ENCODE peak calls at places on chromosomes 13 and 19, in five cellular contexts. One of them, this sample, is unnamed.

GRCh38 chr19:35715981-35716734 is 1.6 kb upstream of the KMT2B start:
- DNase-seq in CD4-positive, CD25-positive, alpha-beta regulatory T cell: peak; percentile 48
- DNase-seq in mesenchymal stem cell: no peak
- DNase-seq in upper lobe of left lung: peak; percentile 91
- DNase-seq in mesendoderm: no peak
- DNase-seq in this sample: no peak

GRCh38 chr13:97944396-97945029 is 9.0 kb upstream of the IPO5 start:
- DNase-seq in mesendoderm: no peak
- DNase-seq in upper lobe of left lung: no peak
- DNase-seq in CD4-positive, CD25-positive, alpha-beta regulatory T cell: no peak
- DNase-seq in mesenchymal stem cell: peak; percentile 25
- DNase-seq in this sample: no peak

GRCh38 chr19:37902668-37903067 is 3.7 kb downstream of the WDR87 start:
- DNase-seq in mesenchymal stem cell: peak; percentile 71
- DNase-seq in upper lobe of left lung: peak; percentile 37
- DNase-seq in mesendoderm: peak; percentile 84
- DNase-seq in CD4-positive, CD25-positive, alpha-beta regulatory T cell: peak; percentile 81
- DNase-seq in this sample: peak; percentile 60

GRCh38 chr13:63691474-63691873 is 2275.8 kb upstream of the PCDH20 start:
- DNase-seq in CD4-positive, CD25-positive, alpha-beta regulatory T cell: no peak
- DNase-seq in mesendoderm: no peak
- DNase-seq in upper lobe of left lung: no peak
- DNase-seq in mesenchymal stem cell: no peak
- DNase-seq in this sample: no peak

GRCh38 chr19:41955521-41955920 is 3.6 kb downstream of the RABAC1 start:
- DNase-seq in upper lobe of left lung: peak; percentile 32
- DNase-seq in mesendoderm: no peak
- DNase-seq in mesenchymal stem cell: no peak
- DNase-seq in CD4-positive, CD25-positive, alpha-beta regulatory T cell: no peak
- DNase-seq in this sample: no peak

GRCh38 chr13:39321578-39321977 is 281.4 kb downstream of the LHFPL6 start:
- DNase-seq in upper lobe of left lung: no peak
- DNase-seq in mesenchymal stem cell: peak; percentile 68
- DNase-seq in CD4-positive, CD25-positive, alpha-beta regulatory T cell: no peak
- DNase-seq in mesendoderm: no peak
- DNase-seq in this sample: no peak

GRCh38 chr13:54110597-54110996 is 1082.0 kb downstream of the OLFM4 start:
- DNase-seq in upper lobe of left lung: no peak
- DNase-seq in mesenchymal stem cell: no peak
- DNase-seq in CD4-positive, CD25-positive, alpha-beta regulatory T cell: no peak
- DNase-seq in mesendoderm: no peak
- DNase-seq in this sample: no peak

GRCh38 chr13:109212630-109213029 is 573.8 kb downstream of the IRS2 start:
- DNase-seq in upper lobe of left lung: no peak
- DNase-seq in mesenchymal stem cell: no peak
- DNase-seq in CD4-positive, CD25-positive, alpha-beta regulatory T cell: no peak
- DNase-seq in mesendoderm: no peak
- DNase-seq in this sample: no peak

GRCh38 chr19:34408421-34408820 is 4.2 kb downstream of the PDCD2L start:
- DNase-seq in mesenchymal stem cell: no peak
- DNase-seq in mesendoderm: peak; percentile 48
- DNase-seq in upper lobe of left lung: no peak
- DNase-seq in CD4-positive, CD25-positive, alpha-beta regulatory T cell: no peak
- DNase-seq in this sample: no peak

GRCh38 chr13:25046985-25047660 is 48.8 kb upstream of the PABPC3 start:
- DNase-seq in upper lobe of left lung: peak; percentile 82
- DNase-seq in mesenchymal stem cell: peak; percentile 33
- DNase-seq in CD4-positive, CD25-positive, alpha-beta regulatory T cell: no peak
- DNase-seq in mesendoderm: peak; percentile 87
- DNase-seq in this sample: no peak

GRCh38 chr19:35955881-35956634 is 19.9 kb downstream of the LRFN3 start:
- DNase-seq in mesenchymal stem cell: no peak
- DNase-seq in upper lobe of left lung: no peak
- DNase-seq in CD4-positive, CD25-positive, alpha-beta regulatory T cell: no peak
- DNase-seq in mesendoderm: no peak
- DNase-seq in this sample: no peak

GRCh38 chr13:35838356-35838755 is 292.8 kb downstream of the DCLK1 start:
- DNase-seq in mesendoderm: no peak
- DNase-seq in CD4-positive, CD25-positive, alpha-beta regulatory T cell: no peak
- DNase-seq in mesenchymal stem cell: peak; percentile 6
- DNase-seq in upper lobe of left lung: no peak
- DNase-seq in this sample: no peak

GRCh38 chr13:79802389-79803140 is 321.6 kb downstream of the NDFIP2 start:
- DNase-seq in mesenchymal stem cell: no peak
- DNase-seq in mesendoderm: no peak
- DNase-seq in CD4-positive, CD25-positive, alpha-beta regulatory T cell: no peak
- DNase-seq in upper lobe of left lung: no peak
- DNase-seq in this sample: no peak

GRCh38 chr19:5387472-5387871 is 46.9 kb upstream of the PTPRS start:
- DNase-seq in upper lobe of left lung: no peak
- DNase-seq in mesendoderm: no peak
- DNase-seq in CD4-positive, CD25-positive, alpha-beta regulatory T cell: no peak
- DNase-seq in mesenchymal stem cell: no peak
- DNase-seq in this sample: no peak

GRCh38 chr13:79194272-79194671 is 211.8 kb downstream of the RBM26 start:
- DNase-seq in CD4-positive, CD25-positive, alpha-beta regulatory T cell: peak; percentile 86
- DNase-seq in mesenchymal stem cell: no peak
- DNase-seq in upper lobe of left lung: no peak
- DNase-seq in mesendoderm: no peak
- DNase-seq in this sample: peak; percentile 22

GRCh38 chr13:109271991-109272454 is 514.4 kb downstream of the IRS2 start:
- DNase-seq in mesendoderm: peak; percentile 45
- DNase-seq in upper lobe of left lung: no peak
- DNase-seq in mesenchymal stem cell: peak; percentile 51
- DNase-seq in CD4-positive, CD25-positive, alpha-beta regulatory T cell: no peak
- DNase-seq in this sample: no peak

GRCh38 chr19:13492128-13492527 is 14.2 kb downstream of the CACNA1A start:
- DNase-seq in mesendoderm: peak; percentile 77
- DNase-seq in upper lobe of left lung: no peak
- DNase-seq in CD4-positive, CD25-positive, alpha-beta regulatory T cell: no peak
- DNase-seq in mesenchymal stem cell: no peak
- DNase-seq in this sample: no peak

GRCh38 chr13:21043898-21044297 is 17.5 kb downstream of the LATS2 start:
- DNase-seq in CD4-positive, CD25-positive, alpha-beta regulatory T cell: no peak
- DNase-seq in mesenchymal stem cell: peak; percentile 92
- DNase-seq in mesendoderm: no peak
- DNase-seq in upper lobe of left lung: no peak
- DNase-seq in this sample: no peak

GRCh38 chr13:25406377-25406776 is 34.6 kb downstream of the ATP8A2 start:
- DNase-seq in mesendoderm: peak; percentile 72
- DNase-seq in mesenchymal stem cell: no peak
- DNase-seq in upper lobe of left lung: no peak
- DNase-seq in CD4-positive, CD25-positive, alpha-beta regulatory T cell: no peak
- DNase-seq in this sample: no peak

GRCh38 chr19:47432499-47432898 is 13.2 kb upstream of the MEIS3 start:
- DNase-seq in mesendoderm: no peak
- DNase-seq in upper lobe of left lung: no peak
- DNase-seq in CD4-positive, CD25-positive, alpha-beta regulatory T cell: no peak
- DNase-seq in mesenchymal stem cell: no peak
- DNase-seq in this sample: no peak
- H3K27ac ChIP-seq in mesendoderm: no peak overlapping the region
- H3K27ac ChIP-seq in upper lobe of left lung: no peak overlapping the region
- H3K27ac ChIP-seq in CD4-positive, CD25-positive, alpha-beta regulatory T cell: no peak overlapping the region
- H3K27ac ChIP-seq in mesenchymal stem cell: no peak overlapping the region
- H3K27ac ChIP-seq in this sample: no peak overlapping the region

DNA sequence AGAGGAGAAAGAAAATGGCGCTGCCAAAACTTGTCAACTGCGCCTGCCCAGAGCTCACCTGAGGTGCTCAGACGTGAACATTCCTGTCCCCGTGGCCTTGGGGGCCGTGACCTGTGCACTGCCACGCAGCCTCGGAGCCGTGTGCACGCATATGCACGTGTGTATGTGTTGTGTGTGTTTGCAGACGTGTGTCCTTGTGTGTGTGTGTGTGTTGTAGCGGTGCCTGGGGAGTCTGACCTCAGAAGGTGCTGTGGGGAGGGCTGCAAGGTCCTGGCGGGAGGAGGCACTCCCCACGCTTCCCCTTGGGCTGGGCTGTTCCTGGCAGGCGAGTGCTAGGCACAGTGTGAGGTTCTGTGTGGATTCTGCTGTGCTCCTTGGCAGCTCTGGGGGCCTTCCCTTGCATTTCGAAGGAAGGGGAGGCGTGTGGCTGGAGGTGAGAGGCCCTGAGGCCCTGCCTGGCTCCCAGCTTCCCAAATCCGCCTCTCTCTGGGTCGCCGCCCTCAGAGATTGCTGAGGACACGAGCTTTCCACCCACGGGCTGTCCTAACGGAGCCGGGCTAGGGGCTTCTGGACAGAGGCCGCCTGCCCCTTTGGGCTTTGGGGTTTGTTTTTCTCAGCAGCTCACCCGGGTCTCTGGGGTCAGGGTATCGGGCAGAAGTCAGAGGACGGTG is 4.5 kb downstream of the BSG start:
- DNase-seq in CD4-positive, CD25-positive, alpha-beta regulatory T cell: no peak
- DNase-seq in mesenchymal stem cell: no peak
- DNase-seq in mesendoderm: no peak
- DNase-seq in upper lobe of left lung: peak; percentile 45
- DNase-seq in this sample: no peak
- H3K4me3 ChIP-seq in CD4-positive, CD25-positive, alpha-beta regulatory T cell: no peak overlapping the region
- H3K4me3 ChIP-seq in mesenchymal stem cell: peak overlapping the region; percentile 3
- H3K4me3 ChIP-seq in mesendoderm: no peak overlapping the region
- H3K4me3 ChIP-seq in upper lobe of left lung: no peak overlapping the region
- H3K4me3 ChIP-seq in this sample: no peak overlapping the region

GRCh38 chr13:83620535-83621220 is 261.6 kb downstream of the SLITRK1 start:
- DNase-seq in mesendoderm: no peak
- DNase-seq in mesenchymal stem cell: no peak
- DNase-seq in CD4-positive, CD25-positive, alpha-beta regulatory T cell: no peak
- DNase-seq in upper lobe of left lung: no peak
- DNase-seq in this sample: no peak
- H3K4me1 ChIP-seq in mesendoderm: no peaks in the 10 kb centered on the region
- H3K4me1 ChIP-seq in mesenchymal stem cell: peaks cover 2% of the 10 kb centered on the region
- H3K4me1 ChIP-seq in CD4-positive, CD25-positive, alpha-beta regulatory T cell: no peaks in the 10 kb centered on the region
- H3K4me1 ChIP-seq in upper lobe of left lung: no peaks in the 10 kb centered on the region
- H3K4me1 ChIP-seq in this sample: no peaks in the 10 kb centered on the region

DNA sequence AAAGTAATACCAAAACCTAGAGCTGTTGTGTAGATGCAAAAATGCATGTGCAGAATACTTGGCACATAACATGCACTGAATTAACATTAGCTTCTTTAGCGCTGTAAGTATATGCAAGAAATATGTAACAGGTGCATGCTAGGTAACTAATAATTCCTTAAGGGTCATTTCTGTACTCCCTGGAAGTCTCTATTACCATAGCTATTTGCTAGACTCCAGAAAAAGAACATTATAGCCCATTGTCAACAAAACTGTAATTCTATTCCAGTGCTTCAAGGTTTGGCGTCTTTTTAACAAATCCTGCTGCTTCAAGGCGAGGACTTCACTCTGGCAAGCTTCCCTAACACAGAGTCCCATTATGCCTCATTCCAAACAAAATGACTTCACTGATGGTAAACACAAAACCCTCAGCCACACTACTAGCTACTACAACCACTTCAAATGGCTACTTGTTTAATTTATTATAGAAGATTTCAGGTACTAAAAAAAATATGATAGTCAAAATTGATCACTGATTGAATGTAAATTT is 32.7 kb downstream of the ELF1 start:
- DNase-seq in upper lobe of left lung: no peak
- DNase-seq in mesendoderm: no peak
- DNase-seq in mesenchymal stem cell: peak; percentile 38
- DNase-seq in CD4-positive, CD25-positive, alpha-beta regulatory T cell: no peak
- DNase-seq in this sample: no peak
- H3K27ac ChIP-seq in upper lobe of left lung: peak overlapping the region; percentile 91
- H3K27ac ChIP-seq in mesendoderm: no peak overlapping the region
- H3K27ac ChIP-seq in mesenchymal stem cell: no peak overlapping the region
- H3K27ac ChIP-seq in CD4-positive, CD25-positive, alpha-beta regulatory T cell: peak overlapping the region; percentile 94
- H3K27ac ChIP-seq in this sample: peak overlapping the region; percentile 40

GRCh38 chr19:3519126-3519525 is 13.0 kb downstream of the FZR1 start:
- DNase-seq in mesendoderm: no peak
- DNase-seq in CD4-positive, CD25-positive, alpha-beta regulatory T cell: no peak
- DNase-seq in upper lobe of left lung: peak; percentile 79
- DNase-seq in mesenchymal stem cell: no peak
- DNase-seq in this sample: no peak
- H3K4me3 ChIP-seq in mesendoderm: no peak overlapping the region
- H3K4me3 ChIP-seq in CD4-positive, CD25-positive, alpha-beta regulatory T cell: no peak overlapping the region
- H3K4me3 ChIP-seq in upper lobe of left lung: no peak overlapping the region
- H3K4me3 ChIP-seq in mesenchymal stem cell: no peak overlapping the region
- H3K4me3 ChIP-seq in this sample: no peak overlapping the region

GRCh38 chr13:77022341-77022740 is 4.6 kb downstream of the FBXL3 start:
- DNase-seq in CD4-positive, CD25-positive, alpha-beta regulatory T cell: no peak
- DNase-seq in mesenchymal stem cell: peak; percentile 39
- DNase-seq in mesendoderm: no peak
- DNase-seq in upper lobe of left lung: no peak
- DNase-seq in this sample: no peak
- H3K4me1 ChIP-seq in CD4-positive, CD25-positive, alpha-beta regulatory T cell: peaks cover 81% of the 10 kb centered on the region
- H3K4me1 ChIP-seq in mesenchymal stem cell: peaks cover 11% of the 10 kb centered on the region
- H3K4me1 ChIP-seq in mesendoderm: peaks cover 6% of the 10 kb centered on the region
- H3K4me1 ChIP-seq in upper lobe of left lung: peaks cover 75% of the 10 kb centered on the region
- H3K4me1 ChIP-seq in this sample: peaks cover 70% of the 10 kb centered on the region

This sample was measured in CD8-positive, alpha-beta memory T cell.